ENCODE peak calls at places on chromosomes 12 and 14, in eight cellular contexts. Y is gastrocnemius medialis, W is sigmoid colon, E is A549, K is tibial nerve, C is ovary, B is body of pancreas, A is thyroid gland. M is an unnamed sample. For H3K9me3, the result is how much of the 10 kb centered on the place peaks cover.

GRCh38 chr14:75401356-75401755 is 26.5 kb upstream of the JDP2 start:
- DNase-seq in Y (peak), W (peak), E (no peak), K (peak), C (peak), B (no peak), A (no peak), M (peak)

GRCh38 chr12:92462049-92462448 is 240.7 kb upstream of the PLEKHG7 start:
- DNase-seq in Y (no peak), W (no peak), E (no peak), K (no peak), C (no peak), B (no peak), A (no peak), M (no peak)

GRCh38 chr14:36553650-36554260 is 28.7 kb downstream of the NKX2-8 start:
- DNase-seq in Y (no peak), W (no peak), E (peak), K (no peak), C (no peak), B (peak), A (peak), M (no peak)

GRCh38 chr12:96044017-96044985 is 8.9 kb upstream of the LTA4H start:
- DNase-seq in Y (no peak), W (no peak), E (no peak), K (no peak), C (no peak), B (no peak), A (no peak), M (no peak)

GRCh38 chr14:99579077-99579836 is 24.8 kb downstream of the CCDC85C start:
- DNase-seq in Y (no peak), W (no peak), E (no peak), K (no peak), C (no peak), B (peak), A (peak), M (no peak)

GRCh38 chr12:2487278-2487677 is 307.5 kb upstream of the FKBP4 start:
- DNase-seq in Y (no peak), W (no peak), E (no peak), K (no peak), C (no peak), B (no peak), A (no peak), M (no peak)

GRCh38 chr14:35213869-35214387 is 78.3 kb upstream of the PSMA6 start:
- DNase-seq in Y (no peak), W (no peak), E (no peak), K (no peak), C (no peak), B (no peak), A (no peak), M (no peak)

GRCh38 chr12:106282457-106283097 is 20.0 kb upstream of the TCP11L2 start:
- DNase-seq in Y (no peak), W (peak), E (peak), K (no peak), C (peak), B (peak), A (peak), M (peak)

GRCh38 chr14:50249118-50249775 is 17.9 kb upstream of the SOS2 start:
- DNase-seq in Y (no peak), W (no peak), E (no peak), K (no peak), C (no peak), B (no peak), A (no peak), M (no peak)

GRCh38 chr14:105745433-105746123 is 219.2 kb downstream of the TMEM121 start:
- DNase-seq in Y (no peak), W (no peak), E (no peak), K (no peak), C (no peak), B (no peak), A (no peak), M (no peak)

GRCh38 chr12:11607313-11608081 is 42.0 kb upstream of the ETV6 start:
- DNase-seq in Y (no peak), W (no peak), E (no peak), K (no peak), C (no peak), B (peak), A (no peak), M (no peak)

GRCh38 chr14:103207038-103207403 is 83.8 kb downstream of the TNFAIP2 start:
- DNase-seq in Y (peak), W (peak), E (no peak), K (peak), C (peak), B (peak), A (peak), M (peak)

GRCh38 chr14:99181804-99182520 is 90.0 kb downstream of the BCL11B start:
- DNase-seq in Y (no peak), W (peak), E (no peak), K (no peak), C (no peak), B (no peak), A (no peak), M (no peak)

GRCh38 chr12:55974308-55974724 is 438 bp downstream of the RAB5B start:
- DNase-seq in Y (peak), W (peak), E (peak), K (no peak), C (no peak), B (peak), A (peak), M (no peak)

GRCh38 chr12:76020731-76021672 is 10.6 kb downstream of the PHLDA1 start:
- DNase-seq in Y (no peak), W (no peak), E (peak), K (no peak), C (peak), B (no peak), A (peak), M (peak)

GRCh38 chr14:81192594-81192993 is 28.2 kb downstream of the GTF2A1 start:
- DNase-seq in Y (no peak), W (no peak), E (no peak), K (no peak), C (no peak), B (no peak), A (no peak), M (no peak)

GRCh38 chr14:87494010-87494409 is 499.0 kb downstream of the GALC start:
- DNase-seq in Y (no peak), W (no peak), E (no peak), K (no peak), C (no peak), B (no peak), A (no peak), M (no peak)

GRCh38 chr12:29733060-29733459 is 50.7 kb downstream of the TMTC1 start:
- DNase-seq in Y (no peak), W (no peak), E (no peak), K (no peak), C (no peak), B (no peak), A (no peak), M (no peak)
- H3K9me3 ChIP-seq in Y (under half), W (under half), E (under half), K (under half), C (under half), B (under half), A (under half), M (under half)

GRCh38 chr12:125110641-125111360 is 45.6 kb downstream of the AACS start:
- DNase-seq in Y (no peak), W (no peak), E (no peak), K (no peak), C (no peak), B (no peak), A (no peak), M (no peak)

GRCh38 chr12:125100551-125101434 is 35.6 kb downstream of the AACS start:
- DNase-seq in Y (no peak), W (no peak), E (peak), K (no peak), C (no peak), B (no peak), A (no peak), M (no peak)

GRCh38 chr12:125105600-125105999 is 40.4 kb downstream of the AACS start:
- DNase-seq in Y (no peak), W (no peak), E (no peak), K (no peak), C (no peak), B (no peak), A (no peak), M (no peak)

GRCh38 chr12:125099407-125099779 is 34.2 kb downstream of the AACS start:
- DNase-seq in Y (no peak), W (no peak), E (no peak), K (no peak), C (no peak), B (peak), A (no peak), M (no peak)

DNA sequence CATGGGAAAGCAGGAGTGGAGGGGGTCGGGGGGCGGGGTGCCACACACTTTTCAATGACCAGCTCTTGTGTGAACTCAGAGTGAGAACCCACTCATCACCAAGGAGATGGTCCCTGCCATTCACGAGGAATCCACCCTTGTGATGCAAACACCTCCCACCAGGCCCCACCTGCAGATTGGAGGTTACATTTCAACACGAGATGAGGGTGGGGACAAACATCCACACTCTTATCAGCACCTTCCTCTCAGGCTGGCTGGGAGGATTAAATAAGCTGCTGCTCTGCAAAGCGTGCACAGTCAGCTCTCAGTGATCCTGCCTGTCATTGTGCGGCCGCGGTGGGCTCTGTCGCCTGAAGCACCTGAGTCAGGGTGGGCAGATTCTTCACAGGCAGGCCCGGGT is 39.7 kb downstream of the AACS start:
- DNase-seq in Y (no peak), W (no peak), E (no peak), K (no peak), C (no peak), B (no peak), A (no peak), M (no peak)
- TF ChIP-seq POLR2A in Y (no peak), W (no peak), E (no peak), K (no peak), C (no peak), B (no peak), A (no peak), M (no peak)

GRCh38 chr12:34387711-34388635 is 365.7 kb downstream of the ALG10 start:
- DNase-seq in Y (no peak), W (peak), E (no peak), K (no peak), C (no peak), B (no peak), A (no peak), M (no peak)

GRCh38 chr12:34388636-34389377 is 366.5 kb downstream of the ALG10 start:
- DNase-seq in Y (no peak), W (peak), E (no peak), K (no peak), C (no peak), B (no peak), A (no peak), M (no peak)

GRCh38 chr12:34384693-34385092 is 362.4 kb downstream of the ALG10 start:
- DNase-seq in Y (no peak), W (no peak), E (no peak), K (no peak), C (no peak), B (no peak), A (no peak), M (no peak)

GRCh38 chr12:34386621-34387255 is 364.4 kb downstream of the ALG10 start:
- DNase-seq in Y (no peak), W (no peak), E (no peak), K (no peak), C (no peak), B (no peak), A (no peak), M (no peak)

DNA sequence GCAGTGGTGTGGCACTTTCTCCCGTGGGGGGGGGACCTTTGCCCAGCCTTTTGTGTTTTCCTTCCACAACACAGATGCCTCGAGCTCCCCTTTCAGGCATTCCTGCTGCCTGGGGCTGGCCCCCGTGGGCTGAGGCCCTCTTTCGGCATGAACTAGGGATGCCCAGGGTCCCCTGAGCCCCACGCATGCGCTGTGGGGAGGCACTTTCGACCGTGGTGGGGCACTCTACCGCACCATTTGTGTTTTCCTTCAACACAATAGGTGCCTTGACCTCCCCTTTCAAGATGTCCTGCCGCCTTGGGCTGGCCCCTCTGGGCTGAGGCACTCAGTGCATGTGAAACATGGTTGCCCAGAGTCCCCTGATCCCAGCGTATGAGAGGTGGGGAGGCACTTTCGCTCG is 363.7 kb downstream of the ALG10 start:
- DNase-seq in Y (no peak), W (no peak), E (no peak), K (no peak), C (no peak), B (no peak), A (no peak), M (no peak)
- H3K9me3 ChIP-seq in Y (under half), W (under half), E (under half), K (under half), C (under half), B (under half), A (under half), M (under half)

GRCh38 chr14:77763978-77764377 is 3.0 kb upstream of the SNW1 start:
- DNase-seq in Y (no peak), W (no peak), E (no peak), K (no peak), C (no peak), B (no peak), A (no peak), M (no peak)
- TF ChIP-seq POLR2A in Y (no peak), W (no peak), E (no peak), K (no peak), C (no peak), B (no peak), A (no peak), M (no peak)

GRCh38 chr12:133135747-133136146 is 5.3 kb downstream of the ZNF10 start:
- DNase-seq in Y (no peak), W (no peak), E (no peak), K (no peak), C (no peak), B (no peak), A (no peak), M (no peak)

GRCh38 chr12:133130808-133131128 is 341 bp downstream of the ZNF10 start:
- DNase-seq in Y (peak), W (peak), E (no peak), K (no peak), C (peak), B (peak), A (peak), M (no peak)

GRCh38 chr12:133124674-133125073 is 5.4 kb downstream of the ZNF891 start:
- DNase-seq in Y (no peak), W (no peak), E (no peak), K (no peak), C (no peak), B (no peak), A (no peak), M (no peak)

GRCh38 chr12:133129368-133130037 is 571 bp downstream of the ZNF891 start:
- DNase-seq in Y (peak), W (no peak), E (no peak), K (no peak), C (peak), B (no peak), A (peak), M (no peak)

GRCh38 chr12:133130038-133130807 is at the start of the genes ZNF10 and ZNF891:
- DNase-seq in Y (peak), W (peak), E (peak), K (peak), C (peak), B (peak), A (peak), M (peak)
- H3K9me3 ChIP-seq in Y (under half), W (under half), E (half or more), K (under half), C (under half), B (under half), A (under half), M (half or more)